ENCODE peak calls at places on chromosomes 13 and 19, in five cellular contexts. W is activated B cell treated with CpG ODN at 0.5 μM for 24 hours, U is psoas muscle, H is neural crest cell, D is omental fat pad. S is an unnamed sample.

GRCh38 chr19:49884760-49885159 is 7.3 kb downstream of the TBC1D17 start:
- DNase-seq in U (no peak), D (no peak), W (no peak), H (no peak), S (no peak)

GRCh38 chr19:33271246-33272021 is 30.9 kb downstream of the CEBPA start:
- DNase-seq in W (no peak), U (no peak), H (no peak), D (no peak), S (no peak)

GRCh38 chr13:33172400-33172799 is 113.2 kb downstream of the STARD13 start:
- DNase-seq in U (no peak), D (no peak), W (no peak), H (no peak), S (no peak)

GRCh38 chr13:102028846-102029245 is 373.0 kb downstream of the FGF14 start:
- DNase-seq in H (no peak), W (no peak), U (no peak), D (no peak), S (no peak)

GRCh38 chr19:23075031-23075733 is 41.6 kb upstream of the ZNF730 start:
- DNase-seq in U (peak), W (no peak), D (peak), H (peak), S (no peak)

GRCh38 chr19:54388001-54388802 is 23.5 kb upstream of the LAIR1 start:
- DNase-seq in U (no peak), D (no peak), W (no peak), H (no peak), S (peak)

GRCh38 chr13:40672310-40673060 is 6.0 kb upstream of the FOXO1 start:
- DNase-seq in U (no peak), D (no peak), W (no peak), H (no peak), S (no peak)

GRCh38 chr19:49017666-49018351 is 918 bp upstream of the LHB start:
- DNase-seq in W (peak), H (peak), U (peak), D (no peak), S (no peak)

GRCh38 chr19:46205183-46205984 is 24.2 kb upstream of the IGFL1 start:
- DNase-seq in U (no peak), D (no peak), H (no peak), W (no peak), S (no peak)

GRCh38 chr19:47618771-47619170 is 9.8 kb downstream of the BICRA start:
- DNase-seq in D (no peak), W (no peak), H (no peak), U (peak), S (no peak)

GRCh38 chr13:23631676-23632622 is 61.7 kb downstream of the TNFRSF19 start:
- DNase-seq in D (no peak), H (no peak), U (no peak), W (no peak), S (no peak)

GRCh38 chr13:40668335-40668734 is 1.9 kb upstream of the FOXO1 start:
- DNase-seq in U (peak), W (no peak), D (no peak), H (no peak), S (no peak)

GRCh38 chr19:16289594-16289993 is 35.0 kb upstream of the KLF2 start:
- DNase-seq in U (no peak), H (no peak), W (no peak), D (no peak), S (no peak)

GRCh38 chr19:7083076-7083956 is 13.8 kb downstream of the ZNF557 start:
- DNase-seq in U (no peak), W (no peak), D (no peak), H (no peak), S (no peak)

GRCh38 chr13:97028441-97029299 is 34.4 kb upstream of the OXGR1 start:
- DNase-seq in U (peak), D (peak), W (no peak), H (peak), S (no peak)

GRCh38 chr19:45542234-45542668 is 35.0 kb downstream of the VASP start:
- DNase-seq in D (no peak), W (no peak), H (no peak), U (no peak), S (no peak)

GRCh38 chr13:100156786-100157185 is 67.9 kb downstream of the PCCA start:
- DNase-seq in D (no peak), U (no peak), W (no peak), H (no peak), S (no peak)

GRCh38 chr13:52652980-52653303 is 306 bp downstream of the SUGT1 start:
- DNase-seq in D (no peak), W (no peak), U (no peak), H (no peak), S (no peak)

GRCh38 chr19:35330475-35330874 is 1.5 kb downstream of the CD22 start:
- DNase-seq in W (peak), U (no peak), H (no peak), D (no peak), S (no peak)

GRCh38 chr13:22198001-22198400 is 527.1 kb downstream of the FGF9 start:
- DNase-seq in H (no peak), U (no peak), D (no peak), W (no peak), S (no peak)

GRCh38 chr19:45558399-45558878 is 26.2 kb downstream of the OPA3 start:
- DNase-seq in W (peak), D (no peak), H (peak), U (no peak), S (peak)

DNA sequence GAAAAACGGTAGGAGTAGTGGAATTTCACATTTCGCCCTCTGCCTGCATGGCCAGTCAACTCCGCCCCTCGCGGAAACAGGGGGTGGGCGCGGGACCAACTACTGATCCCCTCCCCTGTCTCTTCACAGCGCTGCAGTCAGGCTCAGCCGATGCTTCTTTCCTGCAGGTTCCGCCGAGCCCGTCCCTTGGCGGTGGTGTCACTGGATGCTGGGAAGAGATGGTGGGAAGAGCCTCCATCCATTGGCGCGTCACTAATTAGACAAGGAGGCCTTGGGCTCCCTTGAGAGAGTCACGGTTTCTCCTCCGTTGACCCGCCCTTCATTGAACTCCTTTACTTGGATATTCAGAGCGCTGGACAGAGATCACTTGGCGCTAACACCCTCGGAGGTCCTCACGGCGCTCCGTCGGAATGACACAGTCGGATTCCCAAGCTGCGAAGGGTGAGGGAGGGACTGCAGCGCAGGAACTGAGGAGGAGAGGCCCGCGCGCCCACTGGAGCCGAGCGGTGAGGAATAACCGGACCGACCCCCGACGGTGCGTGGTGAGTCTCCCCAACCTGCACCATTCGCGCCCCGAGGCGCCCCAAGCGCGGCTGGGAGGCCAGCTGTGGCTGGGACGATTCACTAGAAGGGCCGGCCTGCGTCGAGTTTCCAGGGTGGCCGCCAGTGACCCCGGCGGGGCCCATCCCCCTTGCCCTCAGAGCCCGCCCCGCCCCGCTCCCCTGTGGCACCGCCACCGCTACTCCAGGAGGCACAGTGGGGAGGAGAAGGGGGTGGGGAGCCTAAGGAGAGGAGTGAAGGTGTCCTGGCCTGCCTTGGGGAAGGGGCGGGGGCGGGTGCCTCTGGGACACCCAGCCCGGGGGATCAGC is 11.2 kb upstream of the CEACAM21 start:
- DNase-seq in D (no peak), H (no peak), U (no peak), W (no peak), S (no peak)
- TF ChIP-seq CTCF in D (no peak), H (no peak), U (no peak), W (no peak), S (no peak)

GRCh38 chr13:56755181-56755580 is 385.5 kb upstream of the PRR20A start:
- DNase-seq in U (no peak), W (no peak), H (no peak), D (no peak), S (no peak)
- TF ChIP-seq CTCF in U (no peak), W (no peak), H (no peak), D (no peak), S (no peak)

GRCh38 chr19:3116621-3117020 is 19.2 kb upstream of the GNA15 start:
- DNase-seq in H (no peak), D (no peak), W (no peak), U (peak), S (no peak)
- TF ChIP-seq CTCF in H (no peak), D (no peak), W (no peak), U (no peak), S (no peak)

DNA sequence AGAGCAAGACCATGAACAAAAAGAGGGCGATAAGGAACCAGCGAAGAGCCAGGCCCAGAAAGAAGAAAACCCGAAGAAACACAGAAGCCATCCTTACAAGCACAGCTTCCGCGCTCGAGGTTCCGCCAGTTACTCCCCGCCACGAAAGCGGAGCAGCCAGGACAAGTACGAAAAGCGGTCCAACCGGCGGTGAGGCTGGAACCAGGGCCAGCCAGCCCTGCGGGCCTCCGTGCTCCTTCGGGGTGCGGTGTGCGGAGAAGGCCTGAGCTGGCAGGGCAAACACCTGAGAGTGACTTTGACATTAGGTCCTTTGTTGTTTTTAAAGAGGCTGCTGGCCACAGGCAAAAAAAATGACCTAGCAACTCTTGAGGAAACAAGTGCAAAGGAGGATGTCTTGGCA is 44.1 kb downstream of the POLR1D start:
- DNase-seq in W (no peak), H (no peak), U (no peak), D (no peak), S (no peak)
- TF ChIP-seq CTCF in W (no peak), H (no peak), U (no peak), D (no peak), S (no peak)

S was measured in CD14-positive monocyte.